ENCODE peak calls at places on chromosomes 16 and 17, in eight cellular contexts. O is NCI-H2081; Z is HTR-8/SVneo; B is NCI-H345; Q is ecto neural progenitor cell; E is EH; N is activated CD4-positive, CD25-positive, alpha-beta regulatory T cell; S is activated gamma-delta T cell treated with anti-CD3 and anti-CD28 coated beads, Interleukin-2, amount 50 U/mL, for 16 hours. C is an unnamed sample.

GRCh38 chr16:66853261-66854139 is 9.3 kb downstream of the CA7 start:
- DNase-seq in O (no peak), Z (no peak), B (no peak), Q (no peak), E (no peak), N (no peak), S (no peak), C (no peak)

GRCh38 chr17:66304304-66305174 is 2.1 kb downstream of the PRKCA start:
- DNase-seq in O (peak), Z (peak), B (peak), Q (peak), E (peak), N (no peak), S (no peak), C (no peak)

GRCh38 chr16:77288222-77288621 is 89.0 kb downstream of the SYCE1L start:
- DNase-seq in O (no peak), Z (peak), B (no peak), Q (no peak), E (peak), N (no peak), S (no peak), C (no peak)

GRCh38 chr17:42403150-42403549 is 14.9 kb upstream of the STAT3 start:
- DNase-seq in O (no peak), Z (no peak), B (peak), Q (no peak), E (no peak), N (no peak), S (peak), C (no peak)

GRCh38 chr17:43363926-43364285 is 34.9 kb upstream of the ARL4D start:
- DNase-seq in O (no peak), Z (no peak), B (no peak), Q (no peak), E (no peak), N (no peak), S (no peak), C (no peak)

GRCh38 chr17:57375770-57376181 is 119.5 kb downstream of the MSI2 start:
- DNase-seq in O (no peak), Z (no peak), B (no peak), Q (no peak), E (no peak), N (no peak), S (no peak), C (no peak)

GRCh38 chr16:24696699-24697098 is 32.8 kb upstream of the TNRC6A start:
- DNase-seq in O (no peak), Z (no peak), B (no peak), Q (no peak), E (no peak), N (no peak), S (no peak), C (no peak)

GRCh38 chr17:43880420-43880991 is 26.8 kb downstream of the MPP2 start:
- DNase-seq in O (peak), Z (peak), B (no peak), Q (peak), E (peak), N (no peak), S (no peak), C (peak)

GRCh38 chr17:76752006-76752405 is 14.1 kb downstream of the MFSD11 start:
- DNase-seq in O (no peak), Z (no peak), B (no peak), Q (no peak), E (no peak), N (no peak), S (no peak), C (no peak)

GRCh38 chr16:89845417-89845816 is 17.1 kb downstream of the SPIRE2 start:
- DNase-seq in O (no peak), Z (no peak), B (no peak), Q (no peak), E (no peak), N (no peak), S (no peak), C (no peak)

GRCh38 chr16:82738699-82739098 is 111.9 kb downstream of the CDH13 start:
- DNase-seq in O (no peak), Z (no peak), B (no peak), Q (no peak), E (no peak), N (no peak), S (no peak), C (no peak)

GRCh38 chr17:33303254-33303653 is 10.2 kb upstream of the ASIC2 start:
- DNase-seq in O (no peak), Z (no peak), B (no peak), Q (no peak), E (no peak), N (no peak), S (no peak), C (no peak)

GRCh38 chr16:52561910-52562741 is 15.2 kb upstream of the TOX3 start:
- DNase-seq in O (peak), Z (no peak), B (peak), Q (no peak), E (no peak), N (no peak), S (no peak), C (no peak)

GRCh38 chr17:47179141-47179540 is 10.0 kb downstream of the CDC27 start:
- DNase-seq in O (no peak), Z (no peak), B (no peak), Q (no peak), E (no peak), N (no peak), S (no peak), C (no peak)

GRCh38 chr17:50103941-50104340 is 8.8 kb downstream of the PDK2 start:
- DNase-seq in O (no peak), Z (no peak), B (no peak), Q (no peak), E (no peak), N (no peak), S (no peak), C (no peak)

GRCh38 chr16:87057291-87057881 is 259.8 kb downstream of the C16orf95 start:
- DNase-seq in O (no peak), Z (no peak), B (no peak), Q (no peak), E (peak), N (no peak), S (no peak), C (no peak)

GRCh38 chr17:44775838-44776621 is 17.2 kb downstream of the ADAM11 start:
- DNase-seq in O (peak), Z (no peak), B (no peak), Q (no peak), E (no peak), N (no peak), S (no peak), C (peak)

GRCh38 chr17:37118738-37119137 is 170.0 kb downstream of the AATF start:
- DNase-seq in O (no peak), Z (no peak), B (no peak), Q (no peak), E (no peak), N (no peak), S (no peak), C (no peak)

GRCh38 chr16:89395150-89396142 is 94.9 kb downstream of the ANKRD11 start:
- DNase-seq in O (peak), Z (peak), B (no peak), Q (no peak), E (peak), N (no peak), S (no peak), C (peak)

GRCh38 chr17:41486809-41487530 is 2.7 kb downstream of the KRT36 start:
- DNase-seq in O (no peak), Z (no peak), B (no peak), Q (peak), E (no peak), N (no peak), S (no peak), C (peak)

GRCh38 chr16:85718682-85719081 is 29.9 kb upstream of the GINS2 start:
- DNase-seq in O (no peak), Z (no peak), B (peak), Q (peak), E (peak), N (no peak), S (no peak), C (no peak)

GRCh38 chr17:17479209-17479608 is 2.4 kb downstream of the MED9 start:
- DNase-seq in O (no peak), Z (no peak), B (no peak), Q (no peak), E (no peak), N (no peak), S (no peak), C (no peak)

GRCh38 chr17:45783593-45784292 is 377 bp upstream of the CRHR1 start:
- DNase-seq in O (no peak), Z (peak), B (peak), Q (peak), E (no peak), N (no peak), S (no peak), C (peak)

GRCh38 chr17:12421077-12421476 is 244.6 kb upstream of the MYOCD start:
- DNase-seq in O (no peak), Z (no peak), B (no peak), Q (no peak), E (no peak), N (no peak), S (no peak), C (no peak)

GRCh38 chr16:14186007-14186953 is 115.2 kb downstream of the MRTFB start:
- DNase-seq in O (peak), Z (peak), B (peak), Q (peak), E (peak), N (no peak), S (no peak), C (no peak)

GRCh38 chr16:88068476-88069396 is 117.5 kb downstream of the BANP start:
- DNase-seq in O (no peak), Z (no peak), B (no peak), Q (no peak), E (no peak), N (no peak), S (no peak), C (no peak)

GRCh38 chr16:27235938-27236245 is 32.6 kb downstream of the KDM8 start:
- DNase-seq in O (no peak), Z (no peak), B (no peak), Q (no peak), E (no peak), N (no peak), S (no peak), C (no peak)

GRCh38 chr17:49519781-49520180 is 24.7 kb downstream of the NGFR start:
- DNase-seq in O (no peak), Z (no peak), B (no peak), Q (no peak), E (no peak), N (no peak), S (no peak), C (no peak)

GRCh38 chr17:45584092-45585036 is 93.8 kb upstream of the PLEKHM1 start:
- DNase-seq in O (no peak), Z (peak), B (no peak), Q (peak), E (peak), N (no peak), S (peak), C (peak)

GRCh38 chr17:57086069-57086930 is 1.3 kb downstream of the AKAP1 start:
- DNase-seq in O (peak), Z (peak), B (peak), Q (peak), E (peak), N (no peak), S (no peak), C (peak)

GRCh38 chr17:56891751-56892150 is 22.1 kb downstream of the TRIM25 start:
- DNase-seq in O (no peak), Z (no peak), B (no peak), Q (no peak), E (no peak), N (peak), S (peak), C (no peak)

GRCh38 chr16:66878067-66878466 is 2.2 kb upstream of the PDP2 start:
- DNase-seq in O (no peak), Z (no peak), B (no peak), Q (no peak), E (peak), N (no peak), S (peak), C (peak)

GRCh38 chr16:24729243-24729966 is at the start of gene TNRC6A:
- DNase-seq in O (peak), Z (peak), B (peak), Q (peak), E (peak), N (peak), S (peak), C (peak)

GRCh38 chr16:85754403-85754802 is 3.5 kb upstream of the C16orf74 start:
- DNase-seq in O (peak), Z (no peak), B (peak), Q (no peak), E (no peak), N (no peak), S (no peak), C (no peak)

GRCh38 chr17:61289408-61290385 is 109.9 kb upstream of the TBX2 start:
- DNase-seq in O (no peak), Z (no peak), B (no peak), Q (no peak), E (no peak), N (no peak), S (no peak), C (no peak)

GRCh38 chr17:77546772-77547201 is 406.0 kb downstream of the SEC14L1 start:
- DNase-seq in O (no peak), Z (no peak), B (no peak), Q (peak), E (no peak), N (no peak), S (no peak), C (no peak)

GRCh38 chr16:52634528-52634927 is 87.6 kb upstream of the TOX3 start:
- DNase-seq in O (no peak), Z (no peak), B (peak), Q (no peak), E (no peak), N (no peak), S (no peak), C (no peak)

GRCh38 chr17:79517812-79518211 is 93.0 kb downstream of the RBFOX3 start:
- DNase-seq in O (no peak), Z (no peak), B (no peak), Q (no peak), E (no peak), N (no peak), S (no peak), C (no peak)

GRCh38 chr16:2162676-2163118 is 7.1 kb downstream of the TRAF7 start:
- DNase-seq in O (no peak), Z (no peak), B (no peak), Q (no peak), E (no peak), N (no peak), S (no peak), C (no peak)

GRCh38 chr17:2365132-2365531 is 27.8 kb downstream of the SGSM2 start:
- DNase-seq in O (no peak), Z (no peak), B (no peak), Q (no peak), E (no peak), N (no peak), S (no peak), C (no peak)